ENCODE peak calls at places on chromosomes 1 and 21, in four cellular contexts. R, Q, Z and N are unnamed samples.

GRCh38 chr1:95625224-95625623 is 391.2 kb downstream of the RWDD3 start:
- DNase-seq in R (no peak), Q (no peak), Z (no peak), N (no peak)

GRCh38 chr1:212431656-212432055 is 1.1 kb upstream of the NENF start:
- DNase-seq in R (no peak), Q (no peak), Z (no peak), N (no peak)

GRCh38 chr1:22043175-22043769 is 9.2 kb upstream of the CDC42 start:
- DNase-seq in R (no peak), Q (no peak), Z (no peak), N (no peak)

GRCh38 chr1:17494114-17494729 is 45.3 kb upstream of the ARHGEF10L start:
- DNase-seq in R (peak; percentile 86), Q (peak; percentile 60), Z (peak; percentile 41), N (peak; percentile 82)

GRCh38 chr1:17359031-17359430 is 13.0 kb upstream of the PADI6 start:
- DNase-seq in R (no peak), Q (no peak), Z (no peak), N (no peak)

GRCh38 chr1:178560871-178561376 is 48.0 kb downstream of the TEX35 start:
- DNase-seq in R (no peak), Q (no peak), Z (no peak), N (no peak)

GRCh38 chr1:235703516-235703915 is 53.9 kb upstream of the GNG4 start:
- DNase-seq in R (no peak), Q (no peak), Z (no peak), N (no peak)

GRCh38 chr1:2205191-2205952 is 10.8 kb upstream of the FAAP20 start:
- DNase-seq in R (peak; percentile 86), Q (peak; percentile 98), Z (peak; percentile 93), N (peak; percentile 98)

GRCh38 chr1:26697441-26697977 is 1.7 kb downstream of the ARID1A start:
- DNase-seq in R (no peak), Q (no peak), Z (no peak), N (peak; percentile 65)

GRCh38 chr1:241607497-241607896 is 32.7 kb downstream of the CHML start:
- DNase-seq in R (no peak), Q (no peak), Z (no peak), N (no peak)

GRCh38 chr1:200867018-200867811 is 5.6 kb upstream of the GPR25 start:
- DNase-seq in R (no peak), Q (no peak), Z (no peak), N (no peak)

GRCh38 chr1:44932151-44932550 is 54.2 kb downstream of the EIF2B3 start:
- DNase-seq in R (no peak), Q (no peak), Z (no peak), N (no peak)

GRCh38 chr1:223665592-223666312 is at the start of gene CAPN8:
- DNase-seq in R (peak; percentile 10), Q (no peak), Z (no peak), N (no peak)

GRCh38 chr1:228160201-228160761 is 5.3 kb upstream of the IBA57 start:
- DNase-seq in R (no peak), Q (no peak), Z (no peak), N (peak; percentile 23)

GRCh38 chr1:10510520-10511493 is 36.1 kb downstream of the PEX14 start:
- DNase-seq in R (peak; percentile 24), Q (no peak), Z (peak; percentile 55), N (no peak)

GRCh38 chr1:201838381-201838780 is 9.4 kb downstream of the IPO9 start:
- DNase-seq in R (no peak), Q (no peak), Z (no peak), N (no peak)

GRCh38 chr1:79293611-79294010 is 287.1 kb upstream of the ADGRL4 start:
- DNase-seq in R (no peak), Q (no peak), Z (no peak), N (no peak)

GRCh38 chr1:238177960-238178359 is 287.2 kb upstream of the ZP4 start:
- DNase-seq in R (no peak), Q (no peak), Z (no peak), N (no peak)

GRCh38 chr1:160097911-160098851 is at the start of gene IGSF8:
- DNase-seq in R (peak; percentile 64), Q (peak; percentile 92), Z (peak; percentile 89), N (peak; percentile 92)

GRCh38 chr21:26837539-26837938 is 7.7 kb downstream of the ADAMTS1 start:
- DNase-seq in R (no peak), Q (no peak), Z (no peak), N (no peak)

GRCh38 chr21:42385619-42386018 is 10.2 kb downstream of the TMPRSS3 start:
- DNase-seq in R (no peak), Q (no peak), Z (no peak), N (no peak)

GRCh38 chr1:209398330-209398991 is 185.1 kb upstream of the CAMK1G start:
- DNase-seq in R (no peak), Q (peak; percentile 29), Z (no peak), N (no peak)

GRCh38 chr1:54803761-54804470 is 2.8 kb upstream of the TTC22 start:
- DNase-seq in R (no peak), Q (no peak), Z (no peak), N (no peak)

GRCh38 chr1:113982955-113983742 is 3.9 kb downstream of the OLFML3 start:
- DNase-seq in R (no peak), Q (no peak), Z (no peak), N (no peak)

GRCh38 chr1:161088587-161089110 is 709 bp downstream of the NECTIN4 start:
- DNase-seq in R (no peak), Q (no peak), Z (no peak), N (no peak)

GRCh38 chr1:171794085-171794484 is 12.6 kb downstream of the METTL13 start:
- DNase-seq in R (no peak), Q (no peak), Z (no peak), N (no peak)

GRCh38 chr1:18397636-18398035 is 83.1 kb upstream of the KLHDC7A start:
- DNase-seq in R (no peak), Q (no peak), Z (no peak), N (no peak)

GRCh38 chr1:224736619-224737352 is 120.7 kb downstream of the CNIH3 start:
- DNase-seq in R (no peak), Q (no peak), Z (no peak), N (peak; percentile 33)